ENCODE peak calls at places on chromosomes 12 and 14, in seven cellular contexts. One of them, this sample, is unnamed.

GRCh38 chr12:25322918-25323773 is 72.4 kb upstream of the KRAS start:
- DNase-seq in activated CD4-positive, alpha-beta memory T cell treated with anti-CD3 and anti-CD28 coated beads for 36 hours: no peak
- DNase-seq in ELR: peak
- DNase-seq in NCI-H345: no peak
- DNase-seq in GM04504: no peak
- DNase-seq in foreskin fibroblast: no peak
- DNase-seq in H9: no peak
- DNase-seq in this sample: no peak

GRCh38 chr12:12890815-12891645 is at the start of gene GPRC5A:
- DNase-seq in activated CD4-positive, alpha-beta memory T cell treated with anti-CD3 and anti-CD28 coated beads for 36 hours: peak
- DNase-seq in ELR: peak
- DNase-seq in NCI-H345: peak
- DNase-seq in GM04504: peak
- DNase-seq in foreskin fibroblast: peak
- DNase-seq in H9: peak
- DNase-seq in this sample: peak

GRCh38 chr14:22598896-22599244 is 770 bp downstream of the ABHD4 start:
- DNase-seq in activated CD4-positive, alpha-beta memory T cell treated with anti-CD3 and anti-CD28 coated beads for 36 hours: peak
- DNase-seq in ELR: peak
- DNase-seq in NCI-H345: peak
- DNase-seq in GM04504: no peak
- DNase-seq in foreskin fibroblast: peak
- DNase-seq in H9: no peak
- DNase-seq in this sample: peak

GRCh38 chr12:15532364-15532977 is 210.2 kb downstream of the PTPRO start:
- DNase-seq in activated CD4-positive, alpha-beta memory T cell treated with anti-CD3 and anti-CD28 coated beads for 36 hours: peak
- DNase-seq in ELR: peak
- DNase-seq in NCI-H345: no peak
- DNase-seq in GM04504: peak
- DNase-seq in foreskin fibroblast: peak
- DNase-seq in H9: peak
- DNase-seq in this sample: peak

GRCh38 chr14:90740081-90740480 is 76.1 kb downstream of the TTC7B start:
- DNase-seq in activated CD4-positive, alpha-beta memory T cell treated with anti-CD3 and anti-CD28 coated beads for 36 hours: no peak
- DNase-seq in ELR: no peak
- DNase-seq in NCI-H345: no peak
- DNase-seq in GM04504: no peak
- DNase-seq in foreskin fibroblast: no peak
- DNase-seq in H9: no peak
- DNase-seq in this sample: no peak

GRCh38 chr14:38090506-38090905 is 117.2 kb upstream of the SSTR1 start:
- DNase-seq in activated CD4-positive, alpha-beta memory T cell treated with anti-CD3 and anti-CD28 coated beads for 36 hours: no peak
- DNase-seq in ELR: no peak
- DNase-seq in NCI-H345: no peak
- DNase-seq in GM04504: no peak
- DNase-seq in foreskin fibroblast: no peak
- DNase-seq in H9: no peak
- DNase-seq in this sample: no peak

GRCh38 chr14:64754685-64755084 is 50.5 kb downstream of the PLEKHG3 start:
- DNase-seq in activated CD4-positive, alpha-beta memory T cell treated with anti-CD3 and anti-CD28 coated beads for 36 hours: no peak
- DNase-seq in ELR: no peak
- DNase-seq in NCI-H345: no peak
- DNase-seq in GM04504: no peak
- DNase-seq in foreskin fibroblast: no peak
- DNase-seq in H9: no peak
- DNase-seq in this sample: no peak

GRCh38 chr12:88153959-88154358 is 11.9 kb downstream of the TMTC3 start:
- DNase-seq in activated CD4-positive, alpha-beta memory T cell treated with anti-CD3 and anti-CD28 coated beads for 36 hours: no peak
- DNase-seq in ELR: peak
- DNase-seq in NCI-H345: no peak
- DNase-seq in GM04504: peak
- DNase-seq in foreskin fibroblast: peak
- DNase-seq in H9: no peak
- DNase-seq in this sample: no peak

GRCh38 chr12:6092784-6093722 is 31.4 kb downstream of the VWF start:
- DNase-seq in activated CD4-positive, alpha-beta memory T cell treated with anti-CD3 and anti-CD28 coated beads for 36 hours: no peak
- DNase-seq in ELR: peak
- DNase-seq in NCI-H345: no peak
- DNase-seq in GM04504: peak
- DNase-seq in foreskin fibroblast: peak
- DNase-seq in H9: no peak
- DNase-seq in this sample: no peak

GRCh38 chr12:96710127-96710745 is 196.8 kb upstream of the NEDD1 start:
- DNase-seq in activated CD4-positive, alpha-beta memory T cell treated with anti-CD3 and anti-CD28 coated beads for 36 hours: no peak
- DNase-seq in ELR: peak
- DNase-seq in NCI-H345: peak
- DNase-seq in GM04504: no peak
- DNase-seq in foreskin fibroblast: no peak
- DNase-seq in H9: peak
- DNase-seq in this sample: no peak

GRCh38 chr12:57632369-57632897 is 568 bp downstream of the B4GALNT1 start:
- DNase-seq in activated CD4-positive, alpha-beta memory T cell treated with anti-CD3 and anti-CD28 coated beads for 36 hours: peak
- DNase-seq in ELR: peak
- DNase-seq in NCI-H345: peak
- DNase-seq in GM04504: no peak
- DNase-seq in foreskin fibroblast: no peak
- DNase-seq in H9: peak
- DNase-seq in this sample: peak

This sample was measured in activated CD4-positive, alpha-beta T cell treated with anti-CD3 and anti-CD28 coated beads for 36 hours.